ENCODE peak calls at places on chromosomes 1 and 21, in eight cellular contexts. One of them, this sample, is unnamed.

GRCh38 chr21:39651206-39651605 is 38.5 kb downstream of the B3GALT5 start:
- DNase-seq in cardiac fibroblast: no peak
- DNase-seq in AG04450: no peak
- DNase-seq in tibial nerve: no peak
- DNase-seq in epithelial cell of esophagus: no peak
- DNase-seq in GM23338: no peak
- DNase-seq in stomach: no peak
- DNase-seq in A673: no peak
- DNase-seq in this sample: peak

GRCh38 chr1:151166506-151166956 is 587 bp downstream of the SCNM1 start:
- DNase-seq in cardiac fibroblast: peak
- DNase-seq in AG04450: peak
- DNase-seq in tibial nerve: no peak
- DNase-seq in epithelial cell of esophagus: peak
- DNase-seq in GM23338: peak
- DNase-seq in stomach: no peak
- DNase-seq in A673: peak
- DNase-seq in this sample: peak

GRCh38 chr1:5895446-5896406 is 96.5 kb downstream of the NPHP4 start:
- DNase-seq in cardiac fibroblast: no peak
- DNase-seq in AG04450: no peak
- DNase-seq in tibial nerve: no peak
- DNase-seq in epithelial cell of esophagus: no peak
- DNase-seq in GM23338: no peak
- DNase-seq in stomach: no peak
- DNase-seq in A673: no peak
- DNase-seq in this sample: no peak

GRCh38 chr1:167083066-167083682 is 7.0 kb downstream of the GPA33 start:
- DNase-seq in cardiac fibroblast: no peak
- DNase-seq in AG04450: no peak
- DNase-seq in tibial nerve: no peak
- DNase-seq in epithelial cell of esophagus: no peak
- DNase-seq in GM23338: no peak
- DNase-seq in stomach: peak
- DNase-seq in A673: no peak
- DNase-seq in this sample: no peak

GRCh38 chr1:25068829-25069228 is 138.8 kb upstream of the RUNX3 start:
- DNase-seq in cardiac fibroblast: no peak
- DNase-seq in AG04450: no peak
- DNase-seq in tibial nerve: no peak
- DNase-seq in epithelial cell of esophagus: no peak
- DNase-seq in GM23338: no peak
- DNase-seq in stomach: no peak
- DNase-seq in A673: no peak
- DNase-seq in this sample: no peak

GRCh38 chr1:109243221-109243620 is 6.1 kb upstream of the CELSR2 start:
- DNase-seq in cardiac fibroblast: no peak
- DNase-seq in AG04450: no peak
- DNase-seq in tibial nerve: no peak
- DNase-seq in epithelial cell of esophagus: no peak
- DNase-seq in GM23338: no peak
- DNase-seq in stomach: no peak
- DNase-seq in A673: no peak
- DNase-seq in this sample: no peak

GRCh38 chr1:72007312-72007711 is 275.0 kb downstream of the NEGR1 start:
- DNase-seq in cardiac fibroblast: no peak
- DNase-seq in AG04450: no peak
- DNase-seq in tibial nerve: no peak
- DNase-seq in epithelial cell of esophagus: no peak
- DNase-seq in GM23338: no peak
- DNase-seq in stomach: no peak
- DNase-seq in A673: no peak
- DNase-seq in this sample: peak

GRCh38 chr1:167935252-167936067 is 1.0 kb upstream of the DCAF6 start:
- DNase-seq in cardiac fibroblast: peak
- DNase-seq in AG04450: no peak
- DNase-seq in tibial nerve: no peak
- DNase-seq in epithelial cell of esophagus: peak
- DNase-seq in GM23338: peak
- DNase-seq in stomach: no peak
- DNase-seq in A673: peak
- DNase-seq in this sample: peak

GRCh38 chr1:216222302-216222701 is 200.9 kb downstream of the USH2A start:
- DNase-seq in cardiac fibroblast: no peak
- DNase-seq in AG04450: peak
- DNase-seq in tibial nerve: no peak
- DNase-seq in epithelial cell of esophagus: no peak
- DNase-seq in GM23338: no peak
- DNase-seq in stomach: no peak
- DNase-seq in A673: no peak
- DNase-seq in this sample: no peak

GRCh38 chr1:27821761-27822315 is 8.7 kb upstream of the PPP1R8 start:
- DNase-seq in cardiac fibroblast: no peak
- DNase-seq in AG04450: no peak
- DNase-seq in tibial nerve: no peak
- DNase-seq in epithelial cell of esophagus: no peak
- DNase-seq in GM23338: no peak
- DNase-seq in stomach: no peak
- DNase-seq in A673: no peak
- DNase-seq in this sample: peak

GRCh38 chr1:229191066-229191674 is 79.7 kb upstream of the RAB4A start:
- DNase-seq in cardiac fibroblast: peak
- DNase-seq in AG04450: no peak
- DNase-seq in tibial nerve: no peak
- DNase-seq in epithelial cell of esophagus: peak
- DNase-seq in GM23338: peak
- DNase-seq in stomach: no peak
- DNase-seq in A673: no peak
- DNase-seq in this sample: no peak

GRCh38 chr1:31984419-31985347 is 29.0 kb upstream of the KHDRBS1 start:
- DNase-seq in cardiac fibroblast: peak
- DNase-seq in AG04450: no peak
- DNase-seq in tibial nerve: no peak
- DNase-seq in epithelial cell of esophagus: peak
- DNase-seq in GM23338: no peak
- DNase-seq in stomach: no peak
- DNase-seq in A673: no peak
- DNase-seq in this sample: peak

GRCh38 chr1:7755448-7755847 is 15.6 kb upstream of the VAMP3 start:
- DNase-seq in cardiac fibroblast: peak
- DNase-seq in AG04450: no peak
- DNase-seq in tibial nerve: no peak
- DNase-seq in epithelial cell of esophagus: no peak
- DNase-seq in GM23338: peak
- DNase-seq in stomach: no peak
- DNase-seq in A673: peak
- DNase-seq in this sample: no peak

GRCh38 chr1:48530727-48531351 is 58.8 kb upstream of the SPATA6 start:
- DNase-seq in cardiac fibroblast: peak
- DNase-seq in AG04450: peak
- DNase-seq in tibial nerve: no peak
- DNase-seq in epithelial cell of esophagus: peak
- DNase-seq in GM23338: peak
- DNase-seq in stomach: peak
- DNase-seq in A673: peak
- DNase-seq in this sample: peak

GRCh38 chr1:80579055-80579454 is 1221.7 kb upstream of the ADGRL2 start:
- DNase-seq in cardiac fibroblast: no peak
- DNase-seq in AG04450: no peak
- DNase-seq in tibial nerve: no peak
- DNase-seq in epithelial cell of esophagus: no peak
- DNase-seq in GM23338: no peak
- DNase-seq in stomach: no peak
- DNase-seq in A673: no peak
- DNase-seq in this sample: no peak

GRCh38 chr1:25797939-25798338 is 2.1 kb upstream of the SELENON start:
- DNase-seq in cardiac fibroblast: peak
- DNase-seq in AG04450: no peak
- DNase-seq in tibial nerve: no peak
- DNase-seq in epithelial cell of esophagus: peak
- DNase-seq in GM23338: peak
- DNase-seq in stomach: peak
- DNase-seq in A673: peak
- DNase-seq in this sample: no peak

DNA sequence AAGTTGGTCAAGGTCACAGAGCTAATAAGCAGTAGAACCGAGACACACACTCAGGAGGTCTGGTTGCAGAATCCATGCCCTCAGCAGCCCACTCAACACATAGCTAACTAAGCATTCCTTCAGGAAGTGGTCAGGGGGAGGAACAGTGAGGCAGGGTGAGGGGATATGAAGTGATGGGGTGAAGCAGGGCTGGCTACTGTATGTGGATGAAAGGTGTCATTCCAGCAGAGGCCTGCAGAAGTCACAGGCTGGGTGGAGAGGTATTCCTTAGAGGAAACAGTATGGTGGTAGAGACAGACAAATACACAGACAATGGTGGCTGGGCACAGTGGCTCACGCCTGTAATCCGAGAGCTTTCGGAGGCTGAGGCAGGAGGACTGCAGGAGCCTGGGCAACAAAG is 14.1 kb downstream of the TMCO4 start:
- DNase-seq in cardiac fibroblast: no peak
- DNase-seq in AG04450: no peak
- DNase-seq in tibial nerve: no peak
- DNase-seq in epithelial cell of esophagus: no peak
- DNase-seq in GM23338: no peak
- DNase-seq in stomach: no peak
- DNase-seq in A673: no peak
- DNase-seq in this sample: no peak
- TF ChIP-seq CTCF in cardiac fibroblast: no peak
- TF ChIP-seq CTCF in AG04450: no peak
- TF ChIP-seq CTCF in tibial nerve: no peak
- TF ChIP-seq CTCF in epithelial cell of esophagus: no peak
- TF ChIP-seq CTCF in GM23338: no peak
- TF ChIP-seq CTCF in stomach: no peak
- TF ChIP-seq CTCF in A673: no peak
- TF ChIP-seq CTCF in this sample: no peak

GRCh38 chr1:59816318-59816878 is 1.6 kb downstream of the HOOK1 start:
- DNase-seq in cardiac fibroblast: no peak
- DNase-seq in AG04450: no peak
- DNase-seq in tibial nerve: no peak
- DNase-seq in epithelial cell of esophagus: no peak
- DNase-seq in GM23338: no peak
- DNase-seq in stomach: no peak
- DNase-seq in A673: no peak
- DNase-seq in this sample: no peak

GRCh38 chr1:59814901-59815825 is at the start of gene HOOK1:
- DNase-seq in cardiac fibroblast: no peak
- DNase-seq in AG04450: no peak
- DNase-seq in tibial nerve: no peak
- DNase-seq in epithelial cell of esophagus: peak
- DNase-seq in GM23338: peak
- DNase-seq in stomach: no peak
- DNase-seq in A673: peak
- DNase-seq in this sample: no peak

GRCh38 chr1:59815892-59816291 is 1.1 kb downstream of the HOOK1 start:
- DNase-seq in cardiac fibroblast: no peak
- DNase-seq in AG04450: no peak
- DNase-seq in tibial nerve: no peak
- DNase-seq in epithelial cell of esophagus: peak
- DNase-seq in GM23338: peak
- DNase-seq in stomach: no peak
- DNase-seq in A673: no peak
- DNase-seq in this sample: no peak

GRCh38 chr1:59819566-59820438 is 5.1 kb downstream of the HOOK1 start:
- DNase-seq in cardiac fibroblast: no peak
- DNase-seq in AG04450: no peak
- DNase-seq in tibial nerve: no peak
- DNase-seq in epithelial cell of esophagus: peak
- DNase-seq in GM23338: no peak
- DNase-seq in stomach: no peak
- DNase-seq in A673: no peak
- DNase-seq in this sample: no peak

DNA sequence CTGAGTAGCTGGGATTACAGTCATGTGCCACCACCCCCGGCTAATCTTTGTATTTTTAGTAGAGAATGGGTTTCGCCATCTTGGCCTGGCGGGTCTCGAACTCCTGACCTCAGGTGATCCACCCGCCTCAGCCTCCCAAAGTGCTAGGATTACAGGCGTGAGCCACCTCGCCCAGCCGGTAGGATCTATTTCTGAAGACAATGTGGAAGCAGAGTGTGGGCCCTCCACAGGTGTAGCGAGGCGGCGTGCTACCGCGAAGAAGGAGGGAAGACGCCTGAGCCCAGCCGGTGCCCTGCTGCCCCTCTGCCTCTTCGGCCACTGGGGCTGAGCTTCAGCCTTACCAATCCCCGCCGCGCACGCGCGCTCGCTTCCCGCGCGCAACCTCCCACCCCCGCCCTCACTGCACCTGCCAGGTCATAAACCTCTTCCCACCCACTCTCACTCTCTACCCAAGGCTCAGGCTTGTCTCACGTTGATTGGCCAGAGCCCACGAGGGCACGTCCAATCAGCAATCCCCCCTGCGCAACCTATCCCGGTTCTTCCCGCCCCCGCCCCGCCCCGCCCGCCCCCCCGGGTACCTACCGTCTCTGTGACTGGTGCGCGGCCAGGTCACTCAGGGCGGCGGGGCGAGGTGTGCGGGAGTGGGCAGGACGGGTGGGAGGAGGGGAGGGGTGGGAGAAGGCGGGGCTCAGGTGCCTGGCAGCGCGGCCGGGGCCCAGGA is 409 bp upstream of the HOOK1 start:
- DNase-seq in cardiac fibroblast: no peak
- DNase-seq in AG04450: no peak
- DNase-seq in tibial nerve: no peak
- DNase-seq in epithelial cell of esophagus: peak
- DNase-seq in GM23338: peak
- DNase-seq in stomach: peak
- DNase-seq in A673: peak
- DNase-seq in this sample: no peak
- H3K4me3 ChIP-seq in cardiac fibroblast: no peak
- H3K4me3 ChIP-seq in AG04450: no peak
- H3K4me3 ChIP-seq in tibial nerve: peak
- H3K4me3 ChIP-seq in epithelial cell of esophagus: peak
- H3K4me3 ChIP-seq in GM23338: peak
- H3K4me3 ChIP-seq in stomach: peak
- H3K4me3 ChIP-seq in A673: peak
- H3K4me3 ChIP-seq in this sample: no peak

GRCh38 chr1:152878042-152878441 is at the start of gene SMCP:
- DNase-seq in cardiac fibroblast: no peak
- DNase-seq in AG04450: no peak
- DNase-seq in tibial nerve: no peak
- DNase-seq in epithelial cell of esophagus: no peak
- DNase-seq in GM23338: peak
- DNase-seq in stomach: no peak
- DNase-seq in A673: peak
- DNase-seq in this sample: no peak
- TF ChIP-seq CTCF in cardiac fibroblast: no peak
- TF ChIP-seq CTCF in AG04450: no peak
- TF ChIP-seq CTCF in tibial nerve: no peak
- TF ChIP-seq CTCF in epithelial cell of esophagus: peak
- TF ChIP-seq CTCF in GM23338: peak
- TF ChIP-seq CTCF in stomach: no peak
- TF ChIP-seq CTCF in A673: peak
- TF ChIP-seq CTCF in this sample: no peak

DNA sequence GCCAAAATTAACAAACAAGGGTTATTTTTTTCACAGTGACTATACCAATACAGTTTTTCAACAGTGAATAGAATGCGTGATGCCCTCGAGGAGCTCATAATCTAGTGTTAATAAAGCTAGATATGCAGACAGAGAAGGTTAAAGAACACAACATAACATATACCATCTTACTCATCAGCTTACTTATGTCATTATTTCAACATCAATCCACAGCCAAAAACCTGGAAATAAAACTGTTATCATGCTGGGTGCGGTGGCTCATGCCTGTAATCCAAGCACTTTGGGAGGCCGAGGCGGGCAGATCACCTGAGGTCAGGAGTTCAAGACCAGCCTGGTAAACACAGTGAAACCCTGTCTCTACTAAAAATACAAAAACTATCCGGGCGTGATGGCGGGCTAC is 6.1 kb downstream of the STX6 start:
- DNase-seq in cardiac fibroblast: peak
- DNase-seq in AG04450: no peak
- DNase-seq in tibial nerve: no peak
- DNase-seq in epithelial cell of esophagus: peak
- DNase-seq in GM23338: no peak
- DNase-seq in stomach: no peak
- DNase-seq in A673: no peak
- DNase-seq in this sample: no peak
- H3K4me3 ChIP-seq in cardiac fibroblast: no peak
- H3K4me3 ChIP-seq in AG04450: no peak
- H3K4me3 ChIP-seq in tibial nerve: no peak
- H3K4me3 ChIP-seq in epithelial cell of esophagus: no peak
- H3K4me3 ChIP-seq in GM23338: no peak
- H3K4me3 ChIP-seq in stomach: no peak
- H3K4me3 ChIP-seq in A673: no peak
- H3K4me3 ChIP-seq in this sample: no peak

This sample was measured in AG10803.